ENCODE peak calls at places on chromosomes 16 and 17, in seven cellular contexts. C, Z, R, P, W, G and B are unnamed samples.

GRCh38 chr17:61371179-61371578 is 28.5 kb upstream of the TBX2 start:
- DNase-seq in C (no peak), Z (no peak), R (no peak), P (no peak), W (no peak), G (no peak), B (no peak)

GRCh38 chr16:51544850-51545467 is 393.9 kb upstream of the SALL1 start:
- DNase-seq in C (peak), Z (no peak), R (no peak), P (no peak), W (peak), G (no peak), B (no peak)

GRCh38 chr17:59093702-59094231 is 12.9 kb downstream of the TRIM37 start:
- DNase-seq in C (no peak), Z (peak), R (no peak), P (peak), W (no peak), G (no peak), B (peak)

GRCh38 chr17:70871180-70871818 is 702.0 kb downstream of the KCNJ2 start:
- DNase-seq in C (no peak), Z (peak), R (no peak), P (no peak), W (no peak), G (no peak), B (no peak)

GRCh38 chr17:61770752-61771533 is 92.4 kb downstream of the BRIP1 start:
- DNase-seq in C (no peak), Z (no peak), R (no peak), P (no peak), W (no peak), G (no peak), B (no peak)

GRCh38 chr16:20774703-20775362 is 11.0 kb downstream of the ACSM3 start:
- DNase-seq in C (peak), Z (peak), R (peak), P (peak), W (peak), G (peak), B (peak)

GRCh38 chr16:65497571-65497970 is 375.7 kb upstream of the CDH11 start:
- DNase-seq in C (no peak), Z (no peak), R (no peak), P (no peak), W (no peak), G (no peak), B (no peak)

GRCh38 chr17:70139449-70139993 is 29.8 kb upstream of the KCNJ2 start:
- DNase-seq in C (no peak), Z (no peak), R (no peak), P (no peak), W (no peak), G (no peak), B (no peak)

GRCh38 chr16:3045758-3046505 is 429 bp upstream of the MMP25 start:
- DNase-seq in C (peak), Z (no peak), R (no peak), P (no peak), W (peak), G (no peak), B (no peak)